ENCODE peak calls at places on chromosomes 13 and 19, in seven cellular contexts. One of them, this sample, is unnamed.

GRCh38 chr13:30997697-30998547 is 65.5 kb downstream of the TEX26 start:
- DNase-seq in psoas muscle: no peak
- DNase-seq in dorsolateral prefrontal cortex: no peak
- DNase-seq in GM12878: no peak
- DNase-seq in lower leg skin: no peak
- DNase-seq in IMR-90: no peak
- DNase-seq in heart right ventricle: peak; percentile 48
- DNase-seq in this sample: no peak

GRCh38 chr19:6272913-6273600 is 6.7 kb downstream of the MLLT1 start:
- DNase-seq in psoas muscle: no peak
- DNase-seq in dorsolateral prefrontal cortex: no peak
- DNase-seq in GM12878: no peak
- DNase-seq in lower leg skin: no peak
- DNase-seq in IMR-90: no peak
- DNase-seq in heart right ventricle: no peak
- DNase-seq in this sample: no peak

GRCh38 chr13:26529441-26529840 is 28.0 kb upstream of the WASF3 start:
- DNase-seq in psoas muscle: no peak
- DNase-seq in dorsolateral prefrontal cortex: no peak
- DNase-seq in GM12878: no peak
- DNase-seq in lower leg skin: no peak
- DNase-seq in IMR-90: peak; percentile 74
- DNase-seq in heart right ventricle: peak; percentile 31
- DNase-seq in this sample: no peak

GRCh38 chr19:42400404-42400803 is 10.3 kb upstream of the CNFN start:
- DNase-seq in psoas muscle: no peak
- DNase-seq in dorsolateral prefrontal cortex: no peak
- DNase-seq in GM12878: no peak
- DNase-seq in lower leg skin: no peak
- DNase-seq in IMR-90: no peak
- DNase-seq in heart right ventricle: no peak
- DNase-seq in this sample: no peak

GRCh38 chr13:44267966-44268365 is 105.7 kb upstream of the SERP2 start:
- DNase-seq in psoas muscle: no peak
- DNase-seq in dorsolateral prefrontal cortex: no peak
- DNase-seq in GM12878: no peak
- DNase-seq in lower leg skin: no peak
- DNase-seq in IMR-90: peak; percentile 80
- DNase-seq in heart right ventricle: no peak
- DNase-seq in this sample: no peak

GRCh38 chr19:8391274-8392016 is 1.3 kb downstream of the RAB11B start:
- DNase-seq in psoas muscle: peak; percentile 60
- DNase-seq in dorsolateral prefrontal cortex: no peak
- DNase-seq in GM12878: no peak
- DNase-seq in lower leg skin: no peak
- DNase-seq in IMR-90: no peak
- DNase-seq in heart right ventricle: no peak
- DNase-seq in this sample: no peak

GRCh38 chr19:18437481-18438330 is at the start of gene ISYNA1:
- DNase-seq in psoas muscle: peak; percentile 76
- DNase-seq in dorsolateral prefrontal cortex: no peak
- DNase-seq in GM12878: no peak
- DNase-seq in lower leg skin: peak; percentile 93
- DNase-seq in IMR-90: peak; percentile 20
- DNase-seq in heart right ventricle: peak; percentile 72
- DNase-seq in this sample: no peak

GRCh38 chr19:16386619-16387240 is 62.1 kb downstream of the KLF2 start:
- DNase-seq in psoas muscle: peak; percentile 64
- DNase-seq in dorsolateral prefrontal cortex: peak; percentile 61
- DNase-seq in GM12878: no peak
- DNase-seq in lower leg skin: no peak
- DNase-seq in IMR-90: peak; percentile 69
- DNase-seq in heart right ventricle: no peak
- DNase-seq in this sample: no peak

GRCh38 chr19:17989425-17990094 is 18.4 kb upstream of the ARRDC2 start:
- DNase-seq in psoas muscle: no peak
- DNase-seq in dorsolateral prefrontal cortex: no peak
- DNase-seq in GM12878: no peak
- DNase-seq in lower leg skin: no peak
- DNase-seq in IMR-90: no peak
- DNase-seq in heart right ventricle: no peak
- DNase-seq in this sample: no peak

GRCh38 chr13:29457299-29457698 is 138.2 kb downstream of the SLC7A1 start:
- DNase-seq in psoas muscle: no peak
- DNase-seq in dorsolateral prefrontal cortex: no peak
- DNase-seq in GM12878: no peak
- DNase-seq in lower leg skin: no peak
- DNase-seq in IMR-90: peak; percentile 79
- DNase-seq in heart right ventricle: no peak
- DNase-seq in this sample: no peak

GRCh38 chr13:109587689-109588088 is 198.7 kb downstream of the IRS2 start:
- DNase-seq in psoas muscle: no peak
- DNase-seq in dorsolateral prefrontal cortex: no peak
- DNase-seq in GM12878: no peak
- DNase-seq in lower leg skin: no peak
- DNase-seq in IMR-90: no peak
- DNase-seq in heart right ventricle: no peak
- DNase-seq in this sample: no peak

GRCh38 chr13:103022328-103022727 is 43.9 kb downstream of the SLC10A2 start:
- DNase-seq in psoas muscle: no peak
- DNase-seq in dorsolateral prefrontal cortex: no peak
- DNase-seq in GM12878: no peak
- DNase-seq in lower leg skin: no peak
- DNase-seq in IMR-90: no peak
- DNase-seq in heart right ventricle: no peak
- DNase-seq in this sample: no peak

GRCh38 chr19:49565261-49565660 is 15.1 kb downstream of the NOSIP start:
- DNase-seq in psoas muscle: no peak
- DNase-seq in dorsolateral prefrontal cortex: no peak
- DNase-seq in GM12878: no peak
- DNase-seq in lower leg skin: no peak
- DNase-seq in IMR-90: no peak
- DNase-seq in heart right ventricle: no peak
- DNase-seq in this sample: peak; percentile 59

GRCh38 chr13:29465741-29466293 is 129.7 kb downstream of the SLC7A1 start:
- DNase-seq in psoas muscle: no peak
- DNase-seq in dorsolateral prefrontal cortex: no peak
- DNase-seq in GM12878: no peak
- DNase-seq in lower leg skin: no peak
- DNase-seq in IMR-90: peak; percentile 62
- DNase-seq in heart right ventricle: peak; percentile 38
- DNase-seq in this sample: peak; percentile 14

GRCh38 chr19:58227964-58228583 is 640 bp upstream of the ZNF544 start:
- DNase-seq in psoas muscle: no peak
- DNase-seq in dorsolateral prefrontal cortex: no peak
- DNase-seq in GM12878: no peak
- DNase-seq in lower leg skin: no peak
- DNase-seq in IMR-90: no peak
- DNase-seq in heart right ventricle: no peak
- DNase-seq in this sample: no peak

GRCh38 chr13:74732736-74733135 is 598.5 kb upstream of the KLF12 start:
- DNase-seq in psoas muscle: no peak
- DNase-seq in dorsolateral prefrontal cortex: no peak
- DNase-seq in GM12878: no peak
- DNase-seq in lower leg skin: no peak
- DNase-seq in IMR-90: no peak
- DNase-seq in heart right ventricle: no peak
- DNase-seq in this sample: no peak

GRCh38 chr19:1851581-1852293 is 3.5 kb upstream of the REXO1 start:
- DNase-seq in psoas muscle: no peak
- DNase-seq in dorsolateral prefrontal cortex: no peak
- DNase-seq in GM12878: no peak
- DNase-seq in lower leg skin: no peak
- DNase-seq in IMR-90: no peak
- DNase-seq in heart right ventricle: no peak
- DNase-seq in this sample: no peak

GRCh38 chr13:112885782-112886268 is 83.2 kb upstream of the MCF2L start:
- DNase-seq in psoas muscle: peak; percentile 82
- DNase-seq in dorsolateral prefrontal cortex: no peak
- DNase-seq in GM12878: no peak
- DNase-seq in lower leg skin: no peak
- DNase-seq in IMR-90: peak; percentile 87
- DNase-seq in heart right ventricle: peak; percentile 83
- DNase-seq in this sample: peak; percentile 52

GRCh38 chr19:45279587-45280192 is 28.6 kb downstream of the MARK4 start:
- DNase-seq in psoas muscle: no peak
- DNase-seq in dorsolateral prefrontal cortex: no peak
- DNase-seq in GM12878: no peak
- DNase-seq in lower leg skin: no peak
- DNase-seq in IMR-90: no peak
- DNase-seq in heart right ventricle: no peak
- DNase-seq in this sample: no peak

GRCh38 chr13:91167706-91168459 is 179.6 kb upstream of the MIR17HG start:
- DNase-seq in psoas muscle: no peak
- DNase-seq in dorsolateral prefrontal cortex: no peak
- DNase-seq in GM12878: no peak
- DNase-seq in lower leg skin: no peak
- DNase-seq in IMR-90: no peak
- DNase-seq in heart right ventricle: no peak
- DNase-seq in this sample: no peak

GRCh38 chr19:39846678-39847486 is 703 bp upstream of the FBL start:
- DNase-seq in psoas muscle: no peak
- DNase-seq in dorsolateral prefrontal cortex: no peak
- DNase-seq in GM12878: no peak
- DNase-seq in lower leg skin: no peak
- DNase-seq in IMR-90: no peak
- DNase-seq in heart right ventricle: no peak
- DNase-seq in this sample: no peak

GRCh38 chr19:16293133-16294085 is 31.2 kb upstream of the KLF2 start:
- DNase-seq in psoas muscle: peak; percentile 84
- DNase-seq in dorsolateral prefrontal cortex: no peak
- DNase-seq in GM12878: no peak
- DNase-seq in lower leg skin: peak; percentile 94
- DNase-seq in IMR-90: peak; percentile 99
- DNase-seq in heart right ventricle: peak; percentile 62
- DNase-seq in this sample: peak; percentile 75

GRCh38 chr13:25288966-25289365 is 1.7 kb upstream of the MTMR6 start:
- DNase-seq in psoas muscle: no peak
- DNase-seq in dorsolateral prefrontal cortex: no peak
- DNase-seq in GM12878: no peak
- DNase-seq in lower leg skin: no peak
- DNase-seq in IMR-90: no peak
- DNase-seq in heart right ventricle: no peak
- DNase-seq in this sample: no peak

GRCh38 chr13:25286308-25286968 is 850 bp downstream of the MTMR6 start:
- DNase-seq in psoas muscle: no peak
- DNase-seq in dorsolateral prefrontal cortex: no peak
- DNase-seq in GM12878: no peak
- DNase-seq in lower leg skin: no peak
- DNase-seq in IMR-90: peak; percentile 58
- DNase-seq in heart right ventricle: no peak
- DNase-seq in this sample: no peak

GRCh38 chr13:25291691-25292090 is 4.4 kb upstream of the MTMR6 start:
- DNase-seq in psoas muscle: no peak
- DNase-seq in dorsolateral prefrontal cortex: no peak
- DNase-seq in GM12878: no peak
- DNase-seq in lower leg skin: no peak
- DNase-seq in IMR-90: no peak
- DNase-seq in heart right ventricle: no peak
- DNase-seq in this sample: no peak

GRCh38 chr13:25292301-25292700 is 5.0 kb upstream of the MTMR6 start:
- DNase-seq in psoas muscle: no peak
- DNase-seq in dorsolateral prefrontal cortex: no peak
- DNase-seq in GM12878: no peak
- DNase-seq in lower leg skin: no peak
- DNase-seq in IMR-90: peak; percentile 47
- DNase-seq in heart right ventricle: no peak
- DNase-seq in this sample: no peak

DNA sequence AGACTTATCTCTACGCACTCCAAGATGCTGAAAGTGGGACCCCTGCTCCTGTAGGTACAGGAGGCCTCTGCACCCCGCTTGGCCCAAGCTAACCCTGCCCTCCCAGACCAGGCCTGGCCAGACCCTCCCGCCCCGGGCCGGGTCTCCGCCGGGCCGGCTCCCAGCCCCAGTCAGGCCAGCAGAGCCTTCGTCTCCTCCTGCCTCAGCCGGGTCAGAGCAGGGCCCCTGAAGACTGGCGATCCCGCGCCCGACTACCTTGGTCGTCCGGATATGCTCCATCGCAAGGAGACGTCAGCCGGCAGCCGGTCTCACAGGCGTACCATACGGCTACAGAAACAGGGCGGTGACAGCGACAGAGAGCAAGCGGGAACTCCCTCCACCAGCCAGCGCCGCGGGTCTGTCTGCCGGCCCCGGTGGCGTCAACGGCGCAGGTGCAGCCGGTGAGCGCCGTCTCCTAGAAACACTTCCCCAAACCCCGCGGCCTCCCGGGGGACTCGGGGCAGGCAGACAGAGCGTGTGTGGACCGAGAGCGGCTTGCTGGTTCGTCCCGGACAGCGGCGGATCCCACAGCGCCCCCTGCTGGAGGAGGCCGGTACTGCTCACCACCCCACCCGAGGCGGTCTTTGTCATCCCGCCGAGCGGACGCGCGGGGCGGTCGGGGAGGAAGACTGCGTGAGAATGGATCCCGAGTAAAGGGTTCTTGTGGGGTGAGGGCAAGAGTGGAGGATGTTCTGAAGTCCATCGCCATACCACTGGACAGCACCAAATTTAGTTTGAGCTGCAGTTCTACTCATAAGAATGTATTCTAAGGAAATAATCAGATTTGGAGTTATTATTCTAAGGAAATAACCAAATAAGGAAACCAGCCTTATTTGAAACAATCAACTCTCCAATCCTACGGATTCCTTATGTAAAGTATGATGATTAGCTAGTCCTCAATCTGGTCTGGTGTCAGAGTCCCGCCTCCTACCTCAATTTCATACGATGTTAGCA is at the start of gene MTMR6:
- DNase-seq in psoas muscle: peak; percentile 97
- DNase-seq in dorsolateral prefrontal cortex: peak; percentile 94
- DNase-seq in GM12878: peak; percentile 80
- DNase-seq in lower leg skin: peak; percentile 99
- DNase-seq in IMR-90: peak; percentile 82
- DNase-seq in heart right ventricle: peak; percentile 95
- DNase-seq in this sample: peak; percentile 80
- TF ChIP-seq CTCF in psoas muscle: peak; percentile 100
- TF ChIP-seq CTCF in dorsolateral prefrontal cortex: peak; percentile 99
- TF ChIP-seq CTCF in GM12878: peak; percentile 98
- TF ChIP-seq CTCF in lower leg skin: no peak
- TF ChIP-seq CTCF in IMR-90: peak; percentile 97
- TF ChIP-seq CTCF in heart right ventricle: peak; percentile 100
- TF ChIP-seq CTCF in this sample: peak; percentile 100

GRCh38 chr13:84132491-84132890 is 250.2 kb upstream of the SLITRK1 start:
- DNase-seq in psoas muscle: no peak
- DNase-seq in dorsolateral prefrontal cortex: no peak
- DNase-seq in GM12878: no peak
- DNase-seq in lower leg skin: no peak
- DNase-seq in IMR-90: no peak
- DNase-seq in heart right ventricle: no peak
- DNase-seq in this sample: no peak
- TF ChIP-seq CTCF in psoas muscle: no peak
- TF ChIP-seq CTCF in dorsolateral prefrontal cortex: no peak
- TF ChIP-seq CTCF in GM12878: no peak
- TF ChIP-seq CTCF in lower leg skin: no peak
- TF ChIP-seq CTCF in IMR-90: no peak
- TF ChIP-seq CTCF in heart right ventricle: no peak
- TF ChIP-seq CTCF in this sample: no peak

GRCh38 chr19:5095568-5095850 is 126.6 kb downstream of the KDM4B start:
- DNase-seq in psoas muscle: no peak
- DNase-seq in dorsolateral prefrontal cortex: no peak
- DNase-seq in GM12878: no peak
- DNase-seq in lower leg skin: no peak
- DNase-seq in IMR-90: no peak
- DNase-seq in heart right ventricle: no peak
- DNase-seq in this sample: no peak
- TF ChIP-seq CTCF in psoas muscle: no peak
- TF ChIP-seq CTCF in dorsolateral prefrontal cortex: no peak
- TF ChIP-seq CTCF in GM12878: no peak
- TF ChIP-seq CTCF in lower leg skin: no peak
- TF ChIP-seq CTCF in IMR-90: no peak
- TF ChIP-seq CTCF in heart right ventricle: no peak
- TF ChIP-seq CTCF in this sample: no peak

GRCh38 chr13:65615506-65615905 is 1614.6 kb downstream of the PCDH9 start:
- DNase-seq in psoas muscle: no peak
- DNase-seq in dorsolateral prefrontal cortex: no peak
- DNase-seq in GM12878: no peak
- DNase-seq in lower leg skin: no peak
- DNase-seq in IMR-90: no peak
- DNase-seq in heart right ventricle: no peak
- DNase-seq in this sample: no peak
- TF ChIP-seq CTCF in psoas muscle: no peak
- TF ChIP-seq CTCF in dorsolateral prefrontal cortex: no peak
- TF ChIP-seq CTCF in GM12878: no peak
- TF ChIP-seq CTCF in lower leg skin: no peak
- TF ChIP-seq CTCF in IMR-90: no peak
- TF ChIP-seq CTCF in heart right ventricle: no peak
- TF ChIP-seq CTCF in this sample: no peak

This sample was measured in gastrocnemius medialis.